ENCODE peak calls at places on chromosomes 13 and 19, in nine cellular contexts. One of them, this sample, is unnamed.

GRCh38 chr13:103354189-103354588 is 288.0 kb upstream of the SLC10A2 start:
- DNase-seq in AG09309: no peak
- DNase-seq in fibroblast of the conjunctiva: no peak
- DNase-seq in tibial nerve: no peak
- DNase-seq in T-helper 2 cell: no peak
- DNase-seq in cardiac muscle cell: no peak
- DNase-seq in GM04503: no peak
- DNase-seq in Right ventricle myocardium superior: no peak
- DNase-seq in T-helper 1 cell: no peak
- DNase-seq in this sample: no peak

GRCh38 chr19:12965017-12965811 is 4.2 kb upstream of the DAND5 start:
- DNase-seq in AG09309: no peak
- DNase-seq in fibroblast of the conjunctiva: no peak
- DNase-seq in tibial nerve: peak; percentile 81
- DNase-seq in T-helper 2 cell: peak; percentile 61
- DNase-seq in cardiac muscle cell: peak; percentile 78
- DNase-seq in GM04503: no peak
- DNase-seq in Right ventricle myocardium superior: peak; percentile 90
- DNase-seq in T-helper 1 cell: peak; percentile 79
- DNase-seq in this sample: peak; percentile 75

GRCh38 chr13:24910502-24911134 is 146.6 kb downstream of the RNF17 start:
- DNase-seq in AG09309: no peak
- DNase-seq in fibroblast of the conjunctiva: no peak
- DNase-seq in tibial nerve: no peak
- DNase-seq in T-helper 2 cell: no peak
- DNase-seq in cardiac muscle cell: no peak
- DNase-seq in GM04503: no peak
- DNase-seq in Right ventricle myocardium superior: no peak
- DNase-seq in T-helper 1 cell: no peak
- DNase-seq in this sample: no peak

GRCh38 chr13:30796132-30796832 is 60.9 kb downstream of the ALOX5AP start:
- DNase-seq in AG09309: peak; percentile 48
- DNase-seq in fibroblast of the conjunctiva: no peak
- DNase-seq in tibial nerve: no peak
- DNase-seq in T-helper 2 cell: peak; percentile 6
- DNase-seq in cardiac muscle cell: peak; percentile 63
- DNase-seq in GM04503: peak; percentile 50
- DNase-seq in Right ventricle myocardium superior: no peak
- DNase-seq in T-helper 1 cell: peak; percentile 53
- DNase-seq in this sample: no peak

GRCh38 chr13:100546713-100547405 is 41.7 kb downstream of the GGACT start:
- DNase-seq in AG09309: no peak
- DNase-seq in fibroblast of the conjunctiva: no peak
- DNase-seq in tibial nerve: no peak
- DNase-seq in T-helper 2 cell: no peak
- DNase-seq in cardiac muscle cell: no peak
- DNase-seq in GM04503: no peak
- DNase-seq in Right ventricle myocardium superior: peak; percentile 23
- DNase-seq in T-helper 1 cell: no peak
- DNase-seq in this sample: no peak

GRCh38 chr19:51020988-51021651 is 1.6 kb upstream of the KLK10 start:
- DNase-seq in AG09309: no peak
- DNase-seq in fibroblast of the conjunctiva: no peak
- DNase-seq in tibial nerve: peak; percentile 40
- DNase-seq in T-helper 2 cell: no peak
- DNase-seq in cardiac muscle cell: peak; percentile 74
- DNase-seq in GM04503: no peak
- DNase-seq in Right ventricle myocardium superior: no peak
- DNase-seq in T-helper 1 cell: no peak
- DNase-seq in this sample: no peak

GRCh38 chr19:29525901-29526729 is at the start of gene VSTM2B:
- DNase-seq in AG09309: no peak
- DNase-seq in fibroblast of the conjunctiva: no peak
- DNase-seq in tibial nerve: no peak
- DNase-seq in T-helper 2 cell: no peak
- DNase-seq in cardiac muscle cell: no peak
- DNase-seq in GM04503: no peak
- DNase-seq in Right ventricle myocardium superior: no peak
- DNase-seq in T-helper 1 cell: no peak
- DNase-seq in this sample: no peak

GRCh38 chr19:33055718-33056117 is 9.0 kb downstream of the RHPN2 start:
- DNase-seq in AG09309: no peak
- DNase-seq in fibroblast of the conjunctiva: no peak
- DNase-seq in tibial nerve: no peak
- DNase-seq in T-helper 2 cell: no peak
- DNase-seq in cardiac muscle cell: peak; percentile 77
- DNase-seq in GM04503: no peak
- DNase-seq in Right ventricle myocardium superior: peak; percentile 48
- DNase-seq in T-helper 1 cell: no peak
- DNase-seq in this sample: no peak

GRCh38 chr13:83168575-83168974 is 713.7 kb downstream of the SLITRK1 start:
- DNase-seq in AG09309: no peak
- DNase-seq in fibroblast of the conjunctiva: no peak
- DNase-seq in tibial nerve: no peak
- DNase-seq in T-helper 2 cell: no peak
- DNase-seq in cardiac muscle cell: peak; percentile 9
- DNase-seq in GM04503: no peak
- DNase-seq in Right ventricle myocardium superior: no peak
- DNase-seq in T-helper 1 cell: no peak
- DNase-seq in this sample: no peak

GRCh38 chr13:42990147-42990990 is 1.7 kb downstream of the EPSTI1 start:
- DNase-seq in AG09309: no peak
- DNase-seq in fibroblast of the conjunctiva: peak; percentile 67
- DNase-seq in tibial nerve: no peak
- DNase-seq in T-helper 2 cell: no peak
- DNase-seq in cardiac muscle cell: no peak
- DNase-seq in GM04503: no peak
- DNase-seq in Right ventricle myocardium superior: no peak
- DNase-seq in T-helper 1 cell: no peak
- DNase-seq in this sample: no peak

GRCh38 chr13:56735537-56735942 is 405.2 kb upstream of the PRR20A start:
- DNase-seq in AG09309: no peak
- DNase-seq in fibroblast of the conjunctiva: no peak
- DNase-seq in tibial nerve: no peak
- DNase-seq in T-helper 2 cell: no peak
- DNase-seq in cardiac muscle cell: no peak
- DNase-seq in GM04503: no peak
- DNase-seq in Right ventricle myocardium superior: no peak
- DNase-seq in T-helper 1 cell: no peak
- DNase-seq in this sample: no peak

This sample was measured in heart left ventricle.